ENCODE peak calls at places on chromosomes 11 and 22, in four cellular contexts. W, C, T and V are unnamed samples.

GRCh38 chr11:118705111-118705741 is 25.8 kb upstream of the TREH start:
- DNase-seq in W (peak; percentile 42), C (no peak), T (no peak), V (peak; percentile 51)

GRCh38 chr11:69270929-69271328 is 23.0 kb upstream of the MYEOV start:
- DNase-seq in W (no peak), C (no peak), T (no peak), V (no peak)

GRCh38 chr11:69377953-69378302 is 84.0 kb downstream of the MYEOV start:
- DNase-seq in W (no peak), C (no peak), T (no peak), V (no peak)

GRCh38 chr22:28141614-28142013 is 222.6 kb upstream of the PITPNB start:
- DNase-seq in W (no peak), C (no peak), T (no peak), V (no peak)

GRCh38 chr22:25357606-25358420 is 138.4 kb downstream of the CRYBB2 start:
- DNase-seq in W (no peak), C (no peak), T (no peak), V (no peak)

GRCh38 chr22:20807315-20807752 is 33.4 kb downstream of the SERPIND1 start:
- DNase-seq in W (no peak), C (peak; percentile 11), T (no peak), V (no peak)

GRCh38 chr11:83655996-83656395 is 369.8 kb upstream of the CCDC90B start:
- DNase-seq in W (no peak), C (no peak), T (no peak), V (no peak)

GRCh38 chr11:21414928-21415327 is 745.5 kb downstream of the NELL1 start:
- DNase-seq in W (no peak), C (no peak), T (no peak), V (no peak)

GRCh38 chr11:3753110-3753509 is 44.2 kb downstream of the NUP98 start:
- DNase-seq in W (no peak), C (no peak), T (no peak), V (no peak)

GRCh38 chr11:75025561-75025960 is 36.8 kb downstream of the NEU3 start:
- DNase-seq in W (no peak), C (no peak), T (no peak), V (no peak)

GRCh38 chr11:120324932-120325810 is at the start of gene TLCD5:
- DNase-seq in W (peak; percentile 22), C (peak; percentile 85), T (no peak), V (no peak)

GRCh38 chr11:2889399-2890273 is 4.1 kb upstream of the CDKN1C start:
- DNase-seq in W (no peak), C (no peak), T (no peak), V (no peak)

GRCh38 chr11:128420943-128421342 is 166.4 kb downstream of the ETS1 start:
- DNase-seq in W (no peak), C (no peak), T (no peak), V (no peak)

GRCh38 chr11:115941481-115941993 is 437.3 kb upstream of the CADM1 start:
- DNase-seq in W (peak; percentile 10), C (no peak), T (no peak), V (no peak)

GRCh38 chr11:118202599-118203422 is 22.0 kb downstream of the JAML start:
- DNase-seq in W (peak; percentile 82), C (no peak), T (no peak), V (peak; percentile 52)

GRCh38 chr11:100753144-100753543 is 66.1 kb downstream of the ARHGAP42 start:
- DNase-seq in W (no peak), C (peak; percentile 84), T (no peak), V (no peak)

GRCh38 chr22:44807915-44808690 is 55.7 kb downstream of the ARHGAP8 start:
- DNase-seq in W (no peak), C (peak; percentile 69), T (no peak), V (no peak)

GRCh38 chr11:131618203-131618602 is 247.8 kb downstream of the NTM start:
- DNase-seq in W (no peak), C (no peak), T (no peak), V (no peak)

GRCh38 chr11:20522536-20522935 is 76.9 kb upstream of the SLC6A5 start:
- DNase-seq in W (no peak), C (peak; percentile 40), T (no peak), V (no peak)

GRCh38 chr22:40123387-40123786 is 54.3 kb upstream of the TNRC6B start:
- DNase-seq in W (no peak), C (peak; percentile 61), T (no peak), V (no peak)

GRCh38 chr22:27151407-27151806 is 494.0 kb downstream of the MIAT start:
- DNase-seq in W (no peak), C (no peak), T (no peak), V (no peak)

GRCh38 chr11:45930031-45930794 is 7.8 kb downstream of the LARGE2 start:
- DNase-seq in W (peak; percentile 56), C (no peak), T (peak; percentile 91), V (peak; percentile 45)

GRCh38 chr11:34531663-34532062 is 18.1 kb upstream of the ELF5 start:
- DNase-seq in W (no peak), C (no peak), T (no peak), V (no peak)

GRCh38 chr22:44893731-44894080 is 116.1 kb downstream of the PHF21B start:
- DNase-seq in W (no peak), C (no peak), T (no peak), V (no peak)